ENCODE peak calls at places on chromosomes 16 and 17, in four cellular contexts. W, G, H and U are unnamed samples.

GRCh38 chr16:82629441-82630027 is 2.8 kb downstream of the CDH13 start:
- DNase-seq in W (no peak), G (no peak), H (no peak), U (no peak)

GRCh38 chr16:15703029-15703736 is 53.1 kb downstream of the NDE1 start:
- DNase-seq in W (no peak), G (no peak), H (no peak), U (no peak)

GRCh38 chr16:89847930-89848297 is 19.6 kb downstream of the SPIRE2 start:
- DNase-seq in W (no peak), G (no peak), H (no peak), U (no peak)

GRCh38 chr17:74151551-74152315 is 51.7 kb upstream of the RPL38 start:
- DNase-seq in W (no peak), G (no peak), H (no peak), U (no peak)

GRCh38 chr17:2366747-2367494 is 29.6 kb downstream of the SGSM2 start:
- DNase-seq in W (no peak), G (no peak), H (peak; percentile 23), U (no peak)

GRCh38 chr17:39923836-39924690 is 3.3 kb downstream of the ORMDL3 start:
- DNase-seq in W (no peak), G (no peak), H (no peak), U (no peak)

GRCh38 chr16:74521691-74522090 is 85.2 kb downstream of the GLG1 start:
- DNase-seq in W (no peak), G (no peak), H (no peak), U (peak; percentile 12)

GRCh38 chr16:30678586-30678970 is 20.3 kb downstream of the FBRS start:
- DNase-seq in W (no peak), G (no peak), H (no peak), U (no peak)

GRCh38 chr17:28196637-28197036 is 122.4 kb upstream of the TMEM97 start:
- DNase-seq in W (no peak), G (no peak), H (no peak), U (no peak)

GRCh38 chr17:67156269-67157199 is 88.5 kb downstream of the HELZ start:
- DNase-seq in W (no peak), G (no peak), H (no peak), U (no peak)

GRCh38 chr16:27259710-27260109 is 8.9 kb downstream of the NSMCE1 start:
- DNase-seq in W (no peak), G (no peak), H (no peak), U (no peak)

GRCh38 chr17:75487351-75488070 is 27.8 kb downstream of the CASKIN2 start:
- DNase-seq in W (no peak), G (no peak), H (peak; percentile 64), U (no peak)

GRCh38 chr16:89037261-89038152 is 56.1 kb upstream of the ACSF3 start:
- DNase-seq in W (no peak), G (peak; percentile 7), H (peak; percentile 76), U (no peak)

GRCh38 chr17:8887834-8888703 is 20.6 kb upstream of the PIK3R6 start:
- DNase-seq in W (no peak), G (no peak), H (peak; percentile 33), U (peak; percentile 66)

GRCh38 chr17:34287858-34288257 is 2.3 kb downstream of the CCL11 start:
- DNase-seq in W (no peak), G (no peak), H (no peak), U (no peak)

GRCh38 chr17:17769869-17770361 is 66.9 kb downstream of the SREBF1 start:
- DNase-seq in W (no peak), G (no peak), H (no peak), U (peak; percentile 77)

GRCh38 chr17:31321481-31321880 is at the start of gene EVI2A:
- DNase-seq in W (peak; percentile 69), G (no peak), H (peak; percentile 10), U (no peak)

GRCh38 chr17:80866050-80866793 is 125.4 kb upstream of the CHMP6 start:
- DNase-seq in W (peak; percentile 31), G (no peak), H (peak; percentile 68), U (peak; percentile 88)

GRCh38 chr17:32341857-32342602 is at the start of gene C17orf75:
- DNase-seq in W (peak; percentile 42), G (no peak), H (peak; percentile 76), U (peak; percentile 87)

GRCh38 chr16:74035816-74036215 is 260.8 kb upstream of the PSMD7 start:
- DNase-seq in W (no peak), G (no peak), H (peak; percentile 19), U (peak; percentile 62)

GRCh38 chr16:55835578-55835977 is 2.7 kb upstream of the CES1 start:
- DNase-seq in W (no peak), G (no peak), H (no peak), U (peak; percentile 39)

GRCh38 chr16:10265770-10266615 is 83.8 kb upstream of the GRIN2A start:
- DNase-seq in W (no peak), G (no peak), H (no peak), U (no peak)

GRCh38 chr17:79919164-79919585 is 79.9 kb upstream of the CBX4 start:
- DNase-seq in W (no peak), G (no peak), H (no peak), U (peak; percentile 95)

GRCh38 chr16:29813644-29814562 is 1.9 kb downstream of the PRRT2 start:
- DNase-seq in W (no peak), G (no peak), H (no peak), U (no peak)

GRCh38 chr16:59263980-59264379 is 529.9 kb upstream of the GOT2 start:
- DNase-seq in W (no peak), G (no peak), H (no peak), U (no peak)

GRCh38 chr17:43018008-43018853 is 4.0 kb downstream of the VAT1 start:
- DNase-seq in W (no peak), G (no peak), H (no peak), U (peak; percentile 82)

GRCh38 chr17:39754161-39754957 is 16.6 kb downstream of the GRB7 start:
- DNase-seq in W (peak; percentile 87), G (no peak), H (peak; percentile 95), U (peak; percentile 98)

GRCh38 chr16:22232277-22233049 is 26.4 kb downstream of the EEF2K start:
- DNase-seq in W (no peak), G (no peak), H (no peak), U (no peak)

GRCh38 chr17:74190807-74191206 is 12.7 kb upstream of the RPL38 start:
- DNase-seq in W (no peak), G (no peak), H (no peak), U (no peak)

GRCh38 chr17:13420294-13421277 is 181.1 kb downstream of the HS3ST3A1 start:
- DNase-seq in W (no peak), G (no peak), H (peak; percentile 4), U (no peak)
- TF ChIP-seq USF2 in W (no peak), G (no peak), H (no peak), U (no peak)

GRCh38 chr17:4173771-4174170 is 30.8 kb downstream of the CYB5D2 start:
- DNase-seq in W (no peak), G (no peak), H (no peak), U (no peak)

GRCh38 chr17:4177732-4178131 is 34.7 kb downstream of the CYB5D2 start:
- DNase-seq in W (no peak), G (no peak), H (no peak), U (no peak)

GRCh38 chr17:4174556-4174955 is 31.6 kb downstream of the CYB5D2 start:
- DNase-seq in W (no peak), G (no peak), H (no peak), U (no peak)

GRCh38 chr17:4176803-4177472 is 33.9 kb downstream of the CYB5D2 start:
- DNase-seq in W (no peak), G (no peak), H (no peak), U (no peak)

DNA sequence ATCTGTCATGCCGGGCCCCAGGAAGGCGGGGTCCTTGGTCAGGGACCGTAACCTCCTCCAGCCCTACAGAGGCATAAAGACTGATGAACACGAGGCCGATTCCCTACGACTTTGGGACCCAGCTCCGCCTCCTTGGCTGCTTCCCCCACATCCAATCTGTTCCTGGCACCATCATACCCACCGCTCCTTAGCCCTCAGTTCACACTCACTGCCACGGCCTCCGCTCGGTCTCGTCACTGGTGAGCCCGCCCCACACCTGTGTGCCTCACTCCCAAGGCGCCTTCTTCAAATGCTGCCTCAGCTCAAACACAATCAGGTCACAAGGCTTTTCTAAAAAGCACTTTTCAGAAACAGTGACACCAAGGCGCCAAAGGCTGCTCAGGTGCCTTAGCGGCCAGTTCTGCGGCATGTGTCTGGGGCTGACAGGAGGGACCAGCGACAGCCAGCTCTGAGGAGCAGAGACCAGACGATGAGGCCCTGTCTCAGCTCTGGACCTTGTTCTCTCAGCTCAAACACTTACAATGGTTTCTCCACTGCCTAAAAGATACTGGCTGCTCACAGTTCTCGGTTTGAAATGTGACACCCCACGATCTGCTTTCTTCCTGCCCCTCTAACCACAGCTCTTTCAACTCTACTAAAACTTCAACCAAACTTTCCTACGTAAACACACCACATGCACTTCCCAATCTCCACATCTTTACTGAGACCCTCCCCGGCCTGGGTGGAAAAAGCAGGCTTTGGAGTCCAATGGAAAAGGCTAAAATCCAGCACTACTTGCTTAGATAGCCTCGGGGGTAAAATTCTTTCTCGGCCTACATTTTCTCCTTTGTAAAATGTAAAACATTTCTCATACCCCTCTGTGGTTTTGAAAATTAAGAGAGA is 33.2 kb downstream of the CYB5D2 start:
- DNase-seq in W (no peak), G (no peak), H (no peak), U (no peak)
- TF ChIP-seq NRF1 in W (no peak), G (no peak), H (no peak), U (no peak)

GRCh38 chr17:57523926-57524634 is 221.0 kb downstream of the CCDC182 start:
- DNase-seq in W (no peak), G (no peak), H (no peak), U (no peak)
- TF ChIP-seq USF2 in W (no peak), G (no peak), H (no peak), U (no peak)

GRCh38 chr17:63973930-63974593 is 1.3 kb upstream of the SCN4A start:
- DNase-seq in W (no peak), G (no peak), H (no peak), U (no peak)

GRCh38 chr17:63975541-63976092 is 2.9 kb upstream of the SCN4A start:
- DNase-seq in W (no peak), G (no peak), H (no peak), U (no peak)

GRCh38 chr17:63972796-63973195 is at the start of gene SCN4A:
- DNase-seq in W (no peak), G (no peak), H (no peak), U (no peak)

GRCh38 chr17:63973247-63973646 is 529 bp upstream of the SCN4A start:
- DNase-seq in W (no peak), G (no peak), H (no peak), U (no peak)

DNA sequence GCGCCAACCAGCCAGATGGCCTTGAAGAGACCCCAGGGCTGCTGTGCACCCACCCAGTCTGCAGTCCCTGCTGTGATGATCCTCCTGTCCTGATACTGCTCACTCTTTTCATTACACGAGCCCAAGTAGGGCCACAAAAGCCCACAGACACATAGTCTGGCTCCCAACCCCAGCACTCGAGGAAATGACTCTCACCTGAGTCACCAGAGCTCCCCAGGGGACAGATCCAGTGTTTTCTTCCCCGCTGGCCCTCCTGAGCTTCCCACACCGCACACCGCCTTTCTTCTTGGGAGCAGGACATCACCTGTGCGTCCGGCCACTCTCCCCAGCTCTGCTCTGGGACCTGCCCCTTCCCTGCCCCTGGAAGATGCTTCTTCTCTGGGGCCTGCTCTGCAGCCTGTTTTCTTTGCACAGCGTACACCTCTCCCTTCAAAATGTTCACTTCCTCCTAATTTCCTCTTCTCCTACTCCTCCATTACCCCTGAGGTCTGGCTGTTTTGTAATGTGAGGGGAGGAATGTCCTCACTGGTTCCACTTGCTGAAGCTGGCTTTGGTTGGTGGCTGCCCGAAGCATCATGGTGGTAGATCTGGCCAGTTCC is 2.0 kb upstream of the SCN4A start:
- DNase-seq in W (no peak), G (no peak), H (no peak), U (no peak)
- TF ChIP-seq NRF1 in W (no peak), G (no peak), H (no peak), U (no peak)